ENCODE peak calls at places on chromosomes 16 and 17, in five cellular contexts. One of them, this sample, is unnamed.

GRCh38 chr16:17744903-17745581 is 274.3 kb upstream of the XYLT1 start:
- DNase-seq in tibial nerve: no peak
- DNase-seq in sigmoid colon: no peak
- DNase-seq in transverse colon: no peak
- DNase-seq in ovary: no peak
- DNase-seq in this sample: no peak

GRCh38 chr16:70548936-70549335 is 25.3 kb downstream of the SF3B3 start:
- DNase-seq in tibial nerve: no peak
- DNase-seq in sigmoid colon: no peak
- DNase-seq in transverse colon: no peak
- DNase-seq in ovary: no peak
- DNase-seq in this sample: no peak

GRCh38 chr17:59423137-59423703 is 91.8 kb downstream of the YPEL2 start:
- DNase-seq in tibial nerve: peak
- DNase-seq in sigmoid colon: peak
- DNase-seq in transverse colon: no peak
- DNase-seq in ovary: no peak
- DNase-seq in this sample: no peak

GRCh38 chr16:73390936-73391335 is 343.0 kb upstream of the ZFHX3 start:
- DNase-seq in tibial nerve: no peak
- DNase-seq in sigmoid colon: no peak
- DNase-seq in transverse colon: no peak
- DNase-seq in ovary: no peak
- DNase-seq in this sample: no peak

GRCh38 chr17:80068301-80069160 is 32.1 kb downstream of the CCDC40 start:
- DNase-seq in tibial nerve: peak
- DNase-seq in sigmoid colon: peak
- DNase-seq in transverse colon: no peak
- DNase-seq in ovary: peak
- DNase-seq in this sample: peak

GRCh38 chr16:80210787-80211186 is 330.0 kb upstream of the DYNLRB2 start:
- DNase-seq in tibial nerve: no peak
- DNase-seq in sigmoid colon: no peak
- DNase-seq in transverse colon: no peak
- DNase-seq in ovary: no peak
- DNase-seq in this sample: no peak

GRCh38 chr17:28505986-28506665 is at the start of gene FOXN1:
- DNase-seq in tibial nerve: no peak
- DNase-seq in sigmoid colon: no peak
- DNase-seq in transverse colon: no peak
- DNase-seq in ovary: no peak
- DNase-seq in this sample: no peak

GRCh38 chr16:83669456-83669855 is 138.3 kb upstream of the HSBP1 start:
- DNase-seq in tibial nerve: no peak
- DNase-seq in sigmoid colon: no peak
- DNase-seq in transverse colon: no peak
- DNase-seq in ovary: no peak
- DNase-seq in this sample: no peak

GRCh38 chr17:59565959-59566324 is 532 bp downstream of the DHX40 start:
- DNase-seq in tibial nerve: peak
- DNase-seq in sigmoid colon: no peak
- DNase-seq in transverse colon: peak
- DNase-seq in ovary: no peak
- DNase-seq in this sample: peak

GRCh38 chr16:49884033-49884707 is 28.3 kb upstream of the ZNF423 start:
- DNase-seq in tibial nerve: no peak
- DNase-seq in sigmoid colon: no peak
- DNase-seq in transverse colon: peak
- DNase-seq in ovary: no peak
- DNase-seq in this sample: no peak
- TF ChIP-seq EP300 in tibial nerve: no peak
- TF ChIP-seq EP300 in sigmoid colon: no peak
- TF ChIP-seq EP300 in transverse colon: no peak
- TF ChIP-seq EP300 in ovary: no peak
- TF ChIP-seq EP300 in this sample: no peak

GRCh38 chr16:22207715-22208360 is 1.8 kb downstream of the EEF2K start:
- DNase-seq in tibial nerve: no peak
- DNase-seq in sigmoid colon: no peak
- DNase-seq in transverse colon: no peak
- DNase-seq in ovary: no peak
- DNase-seq in this sample: no peak

GRCh38 chr16:22204091-22204655 is 1.9 kb upstream of the EEF2K start:
- DNase-seq in tibial nerve: no peak
- DNase-seq in sigmoid colon: no peak
- DNase-seq in transverse colon: no peak
- DNase-seq in ovary: no peak
- DNase-seq in this sample: no peak

GRCh38 chr16:22206013-22206846 is at the start of gene EEF2K:
- DNase-seq in tibial nerve: peak
- DNase-seq in sigmoid colon: peak
- DNase-seq in transverse colon: peak
- DNase-seq in ovary: peak
- DNase-seq in this sample: peak

GRCh38 chr16:22205577-22206012 is 483 bp upstream of the EEF2K start:
- DNase-seq in tibial nerve: no peak
- DNase-seq in sigmoid colon: no peak
- DNase-seq in transverse colon: no peak
- DNase-seq in ovary: no peak
- DNase-seq in this sample: no peak

DNA sequence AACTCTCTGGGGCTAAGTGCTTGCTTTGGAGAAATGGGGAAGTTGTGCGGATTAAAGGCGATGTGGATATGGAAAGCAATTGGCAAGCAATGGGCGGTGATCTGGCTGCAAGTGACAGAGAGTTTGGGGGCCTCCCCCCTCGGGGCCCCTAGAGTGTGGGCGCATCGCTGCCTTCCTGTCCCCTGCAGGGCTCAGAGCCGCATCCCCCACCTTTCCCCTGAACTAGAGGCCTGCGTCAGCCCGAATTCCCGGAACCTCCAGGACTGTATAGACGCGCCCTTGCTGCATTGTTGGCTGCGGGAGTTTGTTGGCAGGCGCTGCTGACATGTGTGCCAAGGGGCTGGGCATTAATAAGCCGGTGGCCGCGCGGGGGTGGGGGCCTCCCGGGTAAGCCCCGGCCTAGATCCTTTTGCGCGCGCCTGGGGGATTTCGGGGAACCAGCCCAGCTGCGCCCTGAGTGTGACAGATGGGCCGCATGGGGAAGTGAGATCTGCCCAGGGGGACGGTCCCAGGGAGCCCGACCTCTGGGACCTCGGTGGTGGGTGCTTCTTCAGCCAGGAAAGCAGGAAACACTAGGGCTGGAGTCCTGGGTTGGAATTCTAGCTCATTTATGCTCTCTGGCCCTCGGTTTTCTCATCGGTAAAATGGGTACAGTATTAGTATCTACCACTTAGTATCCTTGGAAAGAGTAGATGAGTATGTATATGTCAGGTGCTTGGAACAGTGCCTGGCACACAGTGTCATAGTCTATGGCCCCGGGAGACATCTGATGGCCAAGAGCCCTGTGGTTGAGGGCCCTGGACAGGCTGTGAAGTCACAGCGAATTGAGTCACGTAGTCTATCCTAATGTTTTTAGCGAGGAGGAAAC is 1.0 kb downstream of the EEF2K start:
- DNase-seq in tibial nerve: peak
- DNase-seq in sigmoid colon: peak
- DNase-seq in transverse colon: peak
- DNase-seq in ovary: peak
- DNase-seq in this sample: peak
- TF ChIP-seq POLR2A in tibial nerve: no peak
- TF ChIP-seq POLR2A in sigmoid colon: no peak
- TF ChIP-seq POLR2A in transverse colon: no peak
- TF ChIP-seq POLR2A in ovary: no peak
- TF ChIP-seq POLR2A in this sample: no peak

GRCh38 chr16:29687755-29688154 is 8.8 kb downstream of the QPRT start:
- DNase-seq in tibial nerve: no peak
- DNase-seq in sigmoid colon: no peak
- DNase-seq in transverse colon: no peak
- DNase-seq in ovary: no peak
- DNase-seq in this sample: no peak
- H3K27ac ChIP-seq in tibial nerve: no peak
- H3K27ac ChIP-seq in sigmoid colon: no peak
- H3K27ac ChIP-seq in transverse colon: no peak
- H3K27ac ChIP-seq in ovary: no peak
- H3K27ac ChIP-seq in this sample: no peak

GRCh38 chr17:82215095-82215971 is 2.7 kb upstream of the CCDC57 start:
- DNase-seq in tibial nerve: no peak
- DNase-seq in sigmoid colon: peak
- DNase-seq in transverse colon: no peak
- DNase-seq in ovary: no peak
- DNase-seq in this sample: no peak

GRCh38 chr17:82214012-82214628 is 1.5 kb upstream of the CCDC57 start:
- DNase-seq in tibial nerve: no peak
- DNase-seq in sigmoid colon: no peak
- DNase-seq in transverse colon: no peak
- DNase-seq in ovary: no peak
- DNase-seq in this sample: no peak

GRCh38 chr17:82215972-82216300 is 3.3 kb upstream of the CCDC57 start:
- DNase-seq in tibial nerve: no peak
- DNase-seq in sigmoid colon: no peak
- DNase-seq in transverse colon: no peak
- DNase-seq in ovary: no peak
- DNase-seq in this sample: no peak

GRCh38 chr17:82213251-82214011 is 789 bp upstream of the CCDC57 start:
- DNase-seq in tibial nerve: no peak
- DNase-seq in sigmoid colon: peak
- DNase-seq in transverse colon: peak
- DNase-seq in ovary: peak
- DNase-seq in this sample: no peak

DNA sequence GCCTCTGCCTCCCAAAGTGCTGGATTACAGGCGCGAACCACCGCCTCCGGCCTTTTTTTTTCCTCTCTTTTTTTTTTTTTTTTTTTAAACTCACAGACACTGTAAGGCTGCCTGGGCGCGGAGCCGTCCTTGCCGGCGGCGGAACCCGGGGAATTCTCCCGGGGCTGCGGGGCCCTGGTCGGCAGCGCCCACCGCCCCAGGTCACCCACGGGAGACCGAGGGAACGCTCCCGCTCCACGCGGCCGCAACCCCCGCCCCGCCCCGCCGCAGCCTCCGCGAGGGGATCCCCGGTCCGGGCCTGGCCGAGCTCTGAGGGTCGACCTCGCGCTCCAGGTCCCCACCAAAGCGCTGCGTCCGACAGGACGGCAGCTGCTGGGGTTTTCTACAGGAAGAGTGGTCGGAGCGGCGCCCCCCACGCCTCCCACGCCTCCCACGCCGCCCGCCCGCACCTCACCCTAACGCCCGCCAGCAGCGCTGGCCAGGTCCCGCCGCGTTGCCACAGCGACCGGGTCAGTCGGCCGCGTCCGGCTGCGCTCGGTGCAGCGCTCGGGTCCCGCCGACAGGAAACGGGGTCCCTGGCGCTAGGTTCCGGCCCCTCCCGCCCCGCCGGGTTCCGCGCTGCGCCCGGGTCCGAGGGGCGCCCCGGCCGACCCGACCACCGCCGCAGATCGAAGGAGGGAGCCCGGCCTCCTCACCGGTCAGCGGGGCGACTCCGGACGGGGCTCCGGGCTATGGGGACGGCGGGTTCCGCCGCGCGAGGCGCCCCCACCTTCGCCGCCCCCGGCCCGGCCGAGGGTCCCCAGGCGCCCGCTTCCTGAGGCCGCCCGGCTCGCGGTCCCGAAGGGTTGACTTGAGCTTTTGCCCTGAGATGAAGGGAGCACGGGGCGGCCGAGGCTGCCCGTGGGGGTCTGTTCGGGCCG is at the start of gene CCDC57:
- DNase-seq in tibial nerve: peak
- DNase-seq in sigmoid colon: peak
- DNase-seq in transverse colon: peak
- DNase-seq in ovary: peak
- DNase-seq in this sample: peak
- TF ChIP-seq EP300 in tibial nerve: no peak
- TF ChIP-seq EP300 in sigmoid colon: no peak
- TF ChIP-seq EP300 in transverse colon: no peak
- TF ChIP-seq EP300 in ovary: no peak
- TF ChIP-seq EP300 in this sample: no peak

GRCh38 chr16:1146409-1146808 is 6.5 kb upstream of the CACNA1H start:
- DNase-seq in tibial nerve: no peak
- DNase-seq in sigmoid colon: no peak
- DNase-seq in transverse colon: no peak
- DNase-seq in ovary: peak
- DNase-seq in this sample: no peak
- TF ChIP-seq POLR2A in tibial nerve: no peak
- TF ChIP-seq POLR2A in sigmoid colon: no peak
- TF ChIP-seq POLR2A in transverse colon: no peak
- TF ChIP-seq POLR2A in ovary: no peak
- TF ChIP-seq POLR2A in this sample: no peak

DNA sequence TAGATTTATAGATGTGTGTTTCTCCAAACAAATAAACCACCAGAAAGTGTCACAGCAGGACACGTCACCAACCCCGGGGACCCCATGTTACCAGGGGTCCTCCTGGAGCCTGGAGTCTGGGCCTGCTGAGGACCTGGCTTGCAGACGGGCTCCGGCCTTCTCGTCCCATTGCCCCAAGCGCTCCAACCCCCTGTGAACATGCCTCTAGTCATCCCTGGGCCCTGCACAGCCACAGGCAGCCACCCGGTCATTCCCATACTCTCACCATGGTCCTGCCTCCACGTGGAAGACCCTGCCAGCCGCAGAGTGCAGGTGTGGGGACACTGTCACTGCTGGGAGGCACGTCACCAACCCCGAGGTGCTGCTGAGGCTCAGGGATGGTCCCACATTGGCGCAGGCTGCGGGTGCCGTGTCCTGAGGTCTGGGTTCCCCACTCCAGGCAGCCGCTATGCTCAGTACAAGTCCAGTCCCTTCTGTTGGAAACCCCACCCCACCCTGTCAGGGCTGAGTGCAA is 4.5 kb downstream of the SECTM1 start:
- DNase-seq in tibial nerve: no peak
- DNase-seq in sigmoid colon: no peak
- DNase-seq in transverse colon: no peak
- DNase-seq in ovary: no peak
- DNase-seq in this sample: no peak
- H3K27ac ChIP-seq in tibial nerve: peak
- H3K27ac ChIP-seq in sigmoid colon: no peak
- H3K27ac ChIP-seq in transverse colon: peak
- H3K27ac ChIP-seq in ovary: no peak
- H3K27ac ChIP-seq in this sample: no peak

GRCh38 chr16:47308601-47309000 is 152.3 kb downstream of the ITFG1 start:
- DNase-seq in tibial nerve: no peak
- DNase-seq in sigmoid colon: no peak
- DNase-seq in transverse colon: no peak
- DNase-seq in ovary: no peak
- DNase-seq in this sample: no peak

GRCh38 chr16:47309581-47310312 is 151.1 kb downstream of the ITFG1 start:
- DNase-seq in tibial nerve: no peak
- DNase-seq in sigmoid colon: no peak
- DNase-seq in transverse colon: no peak
- DNase-seq in ovary: no peak
- DNase-seq in this sample: no peak

GRCh38 chr16:47316686-47317085 is 144.2 kb downstream of the ITFG1 start:
- DNase-seq in tibial nerve: no peak
- DNase-seq in sigmoid colon: no peak
- DNase-seq in transverse colon: no peak
- DNase-seq in ovary: no peak
- DNase-seq in this sample: no peak

GRCh38 chr16:47310792-47311211 is 150.1 kb downstream of the ITFG1 start:
- DNase-seq in tibial nerve: no peak
- DNase-seq in sigmoid colon: no peak
- DNase-seq in transverse colon: no peak
- DNase-seq in ovary: no peak
- DNase-seq in this sample: no peak

GRCh38 chr16:47311738-47312505 is 148.9 kb downstream of the ITFG1 start:
- DNase-seq in tibial nerve: no peak
- DNase-seq in sigmoid colon: no peak
- DNase-seq in transverse colon: no peak
- DNase-seq in ovary: no peak
- DNase-seq in this sample: no peak
- TF ChIP-seq EP300 in tibial nerve: no peak
- TF ChIP-seq EP300 in sigmoid colon: no peak
- TF ChIP-seq EP300 in transverse colon: no peak
- TF ChIP-seq EP300 in ovary: no peak
- TF ChIP-seq EP300 in this sample: no peak

This sample was measured in stomach.